ENCODE peak calls at places on chromosomes 16 and 17, in ten cellular contexts. One of them, this sample, is unnamed.

GRCh38 chr17:78473951-78474630 is 95.6 kb downstream of the PGS1 start:
- DNase-seq in heart right ventricle: no peak
- DNase-seq in CD8-positive, alpha-beta T cell: no peak
- DNase-seq in AG04450: peak
- DNase-seq in endodermal cell: no peak
- DNase-seq in small intestine: no peak
- DNase-seq in RWPE2: no peak
- DNase-seq in MM.1S: no peak
- DNase-seq in A549: no peak
- DNase-seq in mesenchymal stem cell: no peak
- DNase-seq in this sample: peak

GRCh38 chr17:41419712-41420111 is 4.7 kb downstream of the KRT37 start:
- DNase-seq in MM.1S: no peak
- DNase-seq in A549: no peak
- DNase-seq in mesenchymal stem cell: no peak
- DNase-seq in CD8-positive, alpha-beta T cell: no peak
- DNase-seq in RWPE2: no peak
- DNase-seq in AG04450: no peak
- DNase-seq in heart right ventricle: no peak
- DNase-seq in small intestine: no peak
- DNase-seq in endodermal cell: no peak
- DNase-seq in this sample: no peak

GRCh38 chr17:66177048-66177447 is 14.9 kb downstream of the CEP112 start:
- DNase-seq in AG04450: no peak
- DNase-seq in MM.1S: no peak
- DNase-seq in RWPE2: no peak
- DNase-seq in A549: no peak
- DNase-seq in CD8-positive, alpha-beta T cell: no peak
- DNase-seq in endodermal cell: no peak
- DNase-seq in small intestine: no peak
- DNase-seq in heart right ventricle: no peak
- DNase-seq in mesenchymal stem cell: no peak
- DNase-seq in this sample: no peak

GRCh38 chr16:9139965-9140364 is 48.5 kb downstream of the HAPSTR1 start:
- DNase-seq in heart right ventricle: no peak
- DNase-seq in A549: no peak
- DNase-seq in small intestine: peak
- DNase-seq in endodermal cell: peak
- DNase-seq in CD8-positive, alpha-beta T cell: no peak
- DNase-seq in mesenchymal stem cell: peak
- DNase-seq in RWPE2: peak
- DNase-seq in AG04450: no peak
- DNase-seq in MM.1S: no peak
- DNase-seq in this sample: peak

GRCh38 chr17:42670199-42670924 is 6.4 kb downstream of the PLEKHH3 start:
- DNase-seq in MM.1S: peak
- DNase-seq in AG04450: no peak
- DNase-seq in RWPE2: no peak
- DNase-seq in endodermal cell: peak
- DNase-seq in mesenchymal stem cell: no peak
- DNase-seq in CD8-positive, alpha-beta T cell: peak
- DNase-seq in small intestine: no peak
- DNase-seq in A549: no peak
- DNase-seq in heart right ventricle: no peak
- DNase-seq in this sample: no peak

GRCh38 chr17:57900991-57901743 is 51.3 kb upstream of the MRPS23 start:
- DNase-seq in endodermal cell: peak
- DNase-seq in A549: no peak
- DNase-seq in small intestine: no peak
- DNase-seq in MM.1S: no peak
- DNase-seq in RWPE2: peak
- DNase-seq in heart right ventricle: no peak
- DNase-seq in mesenchymal stem cell: no peak
- DNase-seq in CD8-positive, alpha-beta T cell: no peak
- DNase-seq in AG04450: no peak
- DNase-seq in this sample: no peak

GRCh38 chr17:82278308-82278707 is 4.8 kb upstream of the CSNK1D start:
- DNase-seq in A549: no peak
- DNase-seq in mesenchymal stem cell: no peak
- DNase-seq in heart right ventricle: no peak
- DNase-seq in CD8-positive, alpha-beta T cell: no peak
- DNase-seq in MM.1S: no peak
- DNase-seq in small intestine: no peak
- DNase-seq in RWPE2: no peak
- DNase-seq in endodermal cell: no peak
- DNase-seq in AG04450: no peak
- DNase-seq in this sample: no peak

GRCh38 chr17:38825762-38826247 is 684 bp upstream of the CWC25 start:
- DNase-seq in A549: no peak
- DNase-seq in RWPE2: no peak
- DNase-seq in MM.1S: no peak
- DNase-seq in endodermal cell: no peak
- DNase-seq in small intestine: no peak
- DNase-seq in heart right ventricle: no peak
- DNase-seq in AG04450: no peak
- DNase-seq in mesenchymal stem cell: no peak
- DNase-seq in CD8-positive, alpha-beta T cell: no peak
- DNase-seq in this sample: no peak

GRCh38 chr17:71438631-71439146 is 682.1 kb upstream of the SOX9 start:
- DNase-seq in MM.1S: no peak
- DNase-seq in heart right ventricle: no peak
- DNase-seq in AG04450: peak
- DNase-seq in A549: peak
- DNase-seq in RWPE2: peak
- DNase-seq in mesenchymal stem cell: peak
- DNase-seq in small intestine: no peak
- DNase-seq in endodermal cell: no peak
- DNase-seq in CD8-positive, alpha-beta T cell: no peak
- DNase-seq in this sample: peak

GRCh38 chr17:78525511-78526160 is 51.6 kb downstream of the DNAH17 start:
- DNase-seq in AG04450: no peak
- DNase-seq in heart right ventricle: no peak
- DNase-seq in endodermal cell: peak
- DNase-seq in small intestine: no peak
- DNase-seq in MM.1S: no peak
- DNase-seq in mesenchymal stem cell: no peak
- DNase-seq in RWPE2: peak
- DNase-seq in A549: no peak
- DNase-seq in CD8-positive, alpha-beta T cell: no peak
- DNase-seq in this sample: no peak

GRCh38 chr17:43530303-43531081 is 15.6 kb downstream of the ETV4 start:
- DNase-seq in AG04450: peak
- DNase-seq in endodermal cell: peak
- DNase-seq in RWPE2: peak
- DNase-seq in A549: no peak
- DNase-seq in CD8-positive, alpha-beta T cell: no peak
- DNase-seq in heart right ventricle: peak
- DNase-seq in MM.1S: no peak
- DNase-seq in small intestine: no peak
- DNase-seq in mesenchymal stem cell: peak
- DNase-seq in this sample: peak

GRCh38 chr16:11049396-11050059 is 105.2 kb downstream of the CLEC16A start:
- DNase-seq in small intestine: peak
- DNase-seq in RWPE2: no peak
- DNase-seq in CD8-positive, alpha-beta T cell: no peak
- DNase-seq in endodermal cell: peak
- DNase-seq in MM.1S: no peak
- DNase-seq in AG04450: no peak
- DNase-seq in heart right ventricle: no peak
- DNase-seq in mesenchymal stem cell: no peak
- DNase-seq in A549: peak
- DNase-seq in this sample: peak

GRCh38 chr16:11052080-11052808 is 107.9 kb downstream of the CLEC16A start:
- DNase-seq in AG04450: no peak
- DNase-seq in CD8-positive, alpha-beta T cell: peak
- DNase-seq in A549: no peak
- DNase-seq in small intestine: peak
- DNase-seq in endodermal cell: no peak
- DNase-seq in MM.1S: no peak
- DNase-seq in mesenchymal stem cell: no peak
- DNase-seq in heart right ventricle: no peak
- DNase-seq in RWPE2: no peak
- DNase-seq in this sample: no peak

GRCh38 chr16:11050536-11050935 is 106.2 kb downstream of the CLEC16A start:
- DNase-seq in heart right ventricle: no peak
- DNase-seq in A549: no peak
- DNase-seq in RWPE2: no peak
- DNase-seq in AG04450: no peak
- DNase-seq in mesenchymal stem cell: no peak
- DNase-seq in small intestine: no peak
- DNase-seq in MM.1S: no peak
- DNase-seq in endodermal cell: no peak
- DNase-seq in CD8-positive, alpha-beta T cell: no peak
- DNase-seq in this sample: no peak

GRCh38 chr16:11051430-11052079 is 107.2 kb downstream of the CLEC16A start:
- DNase-seq in heart right ventricle: no peak
- DNase-seq in endodermal cell: peak
- DNase-seq in MM.1S: no peak
- DNase-seq in AG04450: no peak
- DNase-seq in small intestine: no peak
- DNase-seq in RWPE2: no peak
- DNase-seq in A549: no peak
- DNase-seq in CD8-positive, alpha-beta T cell: no peak
- DNase-seq in mesenchymal stem cell: no peak
- DNase-seq in this sample: no peak

DNA sequence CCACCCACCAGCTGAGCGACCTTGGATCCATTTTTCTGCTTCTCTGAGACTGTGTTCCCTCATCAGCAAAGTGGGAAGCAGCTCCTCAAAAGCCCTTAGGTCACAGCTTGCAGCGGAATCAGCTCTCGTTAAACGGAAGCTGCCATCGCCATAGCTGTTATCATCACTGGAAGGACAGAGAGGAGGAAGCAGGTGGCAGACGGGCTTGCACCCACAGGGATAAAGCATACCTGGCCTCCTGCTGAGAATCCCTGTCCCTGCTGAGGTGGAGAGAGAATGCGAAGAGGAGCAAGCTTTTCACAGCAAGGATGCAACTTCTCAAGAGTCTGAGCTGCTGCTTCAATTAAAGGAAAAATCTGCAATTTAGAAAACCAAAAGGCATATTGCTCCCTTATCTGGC is 106.6 kb downstream of the CLEC16A start:
- DNase-seq in mesenchymal stem cell: no peak
- DNase-seq in AG04450: no peak
- DNase-seq in heart right ventricle: no peak
- DNase-seq in A549: no peak
- DNase-seq in RWPE2: no peak
- DNase-seq in CD8-positive, alpha-beta T cell: no peak
- DNase-seq in small intestine: no peak
- DNase-seq in endodermal cell: peak
- DNase-seq in MM.1S: no peak
- DNase-seq in this sample: no peak
- H3K4me3 ChIP-seq in mesenchymal stem cell: no peak
- H3K4me3 ChIP-seq in AG04450: no peak
- H3K4me3 ChIP-seq in heart right ventricle: no peak
- H3K4me3 ChIP-seq in A549: no peak
- H3K4me3 ChIP-seq in RWPE2: no peak
- H3K4me3 ChIP-seq in CD8-positive, alpha-beta T cell: no peak
- H3K4me3 ChIP-seq in small intestine: no peak
- H3K4me3 ChIP-seq in endodermal cell: peak
- H3K4me3 ChIP-seq in MM.1S: no peak
- H3K4me3 ChIP-seq in this sample: no peak

DNA sequence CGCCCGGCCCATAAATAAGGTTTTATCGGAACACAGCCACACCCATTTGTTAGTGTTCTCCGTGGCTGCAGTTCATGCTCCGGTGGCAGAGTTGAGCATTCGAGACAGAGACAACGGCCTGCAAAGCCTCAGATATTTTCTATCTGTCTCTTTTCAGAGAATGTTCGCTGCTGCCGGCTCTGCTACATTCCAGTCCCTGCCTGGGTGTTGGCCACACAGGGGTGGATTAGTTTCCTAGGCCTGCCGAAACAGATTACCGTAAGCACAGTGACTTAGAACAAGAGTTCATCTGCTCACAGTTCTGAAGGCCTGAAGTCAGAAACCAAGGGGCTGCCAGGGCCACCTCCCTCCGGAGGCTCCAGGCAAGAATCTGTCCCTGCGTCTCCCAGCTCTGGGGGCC is 19.1 kb upstream of the GSG1L start:
- DNase-seq in CD8-positive, alpha-beta T cell: no peak
- DNase-seq in small intestine: peak
- DNase-seq in mesenchymal stem cell: no peak
- DNase-seq in AG04450: no peak
- DNase-seq in endodermal cell: no peak
- DNase-seq in MM.1S: no peak
- DNase-seq in heart right ventricle: no peak
- DNase-seq in A549: no peak
- DNase-seq in RWPE2: no peak
- DNase-seq in this sample: no peak
- H3K4me3 ChIP-seq in CD8-positive, alpha-beta T cell: no peak
- H3K4me3 ChIP-seq in small intestine: no peak
- H3K4me3 ChIP-seq in mesenchymal stem cell: no peak
- H3K4me3 ChIP-seq in AG04450: no peak
- H3K4me3 ChIP-seq in endodermal cell: no peak
- H3K4me3 ChIP-seq in MM.1S: no peak
- H3K4me3 ChIP-seq in heart right ventricle: no peak
- H3K4me3 ChIP-seq in A549: no peak
- H3K4me3 ChIP-seq in RWPE2: no peak
- H3K4me3 ChIP-seq in this sample: no peak

GRCh38 chr16:86511317-86512161 is 1.2 kb downstream of the FOXF1 start:
- DNase-seq in heart right ventricle: no peak
- DNase-seq in RWPE2: peak
- DNase-seq in AG04450: no peak
- DNase-seq in MM.1S: no peak
- DNase-seq in CD8-positive, alpha-beta T cell: no peak
- DNase-seq in small intestine: no peak
- DNase-seq in A549: no peak
- DNase-seq in endodermal cell: peak
- DNase-seq in mesenchymal stem cell: peak
- DNase-seq in this sample: peak
- H3K4me3 ChIP-seq in heart right ventricle: peak
- H3K4me3 ChIP-seq in RWPE2: no peak
- H3K4me3 ChIP-seq in AG04450: peak
- H3K4me3 ChIP-seq in MM.1S: no peak
- H3K4me3 ChIP-seq in CD8-positive, alpha-beta T cell: no peak
- H3K4me3 ChIP-seq in small intestine: peak
- H3K4me3 ChIP-seq in A549: no peak
- H3K4me3 ChIP-seq in endodermal cell: no peak
- H3K4me3 ChIP-seq in mesenchymal stem cell: no peak
- H3K4me3 ChIP-seq in this sample: no peak

DNA sequence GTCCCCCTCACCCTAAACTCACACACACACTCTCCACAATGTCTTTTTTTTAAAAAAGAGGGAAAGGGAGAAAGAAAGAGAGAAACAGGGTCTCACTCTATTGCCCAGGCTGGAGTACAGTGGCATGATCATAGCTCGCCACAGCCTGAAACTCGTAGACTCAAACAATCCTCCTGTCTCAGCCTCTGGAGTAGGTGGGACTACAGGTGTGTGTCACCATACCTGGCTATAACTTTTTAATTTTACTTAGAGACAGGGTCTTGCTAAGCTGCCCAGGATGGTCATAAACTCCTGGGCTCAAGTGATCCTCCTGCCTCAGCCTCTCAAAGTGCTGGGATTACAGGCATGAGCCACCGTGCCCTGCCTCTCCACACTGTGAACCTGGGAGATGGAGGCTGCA is 24.9 kb downstream of the LITAF start:
- DNase-seq in CD8-positive, alpha-beta T cell: no peak
- DNase-seq in MM.1S: no peak
- DNase-seq in mesenchymal stem cell: no peak
- DNase-seq in heart right ventricle: no peak
- DNase-seq in RWPE2: no peak
- DNase-seq in small intestine: no peak
- DNase-seq in AG04450: no peak
- DNase-seq in A549: no peak
- DNase-seq in endodermal cell: no peak
- DNase-seq in this sample: no peak
- H3K4me3 ChIP-seq in CD8-positive, alpha-beta T cell: peak
- H3K4me3 ChIP-seq in MM.1S: no peak
- H3K4me3 ChIP-seq in mesenchymal stem cell: no peak
- H3K4me3 ChIP-seq in heart right ventricle: no peak
- H3K4me3 ChIP-seq in RWPE2: no peak
- H3K4me3 ChIP-seq in small intestine: no peak
- H3K4me3 ChIP-seq in AG04450: no peak
- H3K4me3 ChIP-seq in A549: no peak
- H3K4me3 ChIP-seq in endodermal cell: no peak
- H3K4me3 ChIP-seq in this sample: no peak

This sample was measured in adipocyte.